ENCODE peak calls at places on chromosomes 12 and 14, in five cellular contexts. One of them, this sample, is unnamed.

GRCh38 chr12:109191621-109192250 is 75.3 kb downstream of the ACACB start:
- DNase-seq in right lobe of liver: no peak
- DNase-seq in upper lobe of left lung: no peak
- DNase-seq in IMR-90: no peak
- DNase-seq in prostate gland: no peak
- DNase-seq in this sample: no peak

GRCh38 chr12:19695244-19696098 is 256.2 kb downstream of the AEBP2 start:
- DNase-seq in right lobe of liver: no peak
- DNase-seq in upper lobe of left lung: no peak
- DNase-seq in IMR-90: peak
- DNase-seq in prostate gland: no peak
- DNase-seq in this sample: no peak

GRCh38 chr12:69969011-69969410 is 144.0 kb downstream of the MYRFL start:
- DNase-seq in right lobe of liver: no peak
- DNase-seq in upper lobe of left lung: no peak
- DNase-seq in IMR-90: no peak
- DNase-seq in prostate gland: no peak
- DNase-seq in this sample: no peak

GRCh38 chr12:17577405-17577804 is 512.6 kb downstream of the RERGL start:
- DNase-seq in right lobe of liver: no peak
- DNase-seq in upper lobe of left lung: no peak
- DNase-seq in IMR-90: no peak
- DNase-seq in prostate gland: no peak
- DNase-seq in this sample: no peak

GRCh38 chr14:105974902-105975301 is 448.5 kb downstream of the TMEM121 start:
- DNase-seq in right lobe of liver: no peak
- DNase-seq in upper lobe of left lung: peak
- DNase-seq in IMR-90: no peak
- DNase-seq in prostate gland: no peak
- DNase-seq in this sample: no peak

GRCh38 chr12:79535751-79536150 is 155.0 kb downstream of the PAWR start:
- DNase-seq in right lobe of liver: no peak
- DNase-seq in upper lobe of left lung: no peak
- DNase-seq in IMR-90: no peak
- DNase-seq in prostate gland: no peak
- DNase-seq in this sample: no peak

GRCh38 chr12:2776129-2776806 is 18.5 kb upstream of the FKBP4 start:
- DNase-seq in right lobe of liver: no peak
- DNase-seq in upper lobe of left lung: peak
- DNase-seq in IMR-90: no peak
- DNase-seq in prostate gland: no peak
- DNase-seq in this sample: no peak

GRCh38 chr12:109715310-109716091 is 1.9 kb downstream of the FAM222A start:
- DNase-seq in right lobe of liver: no peak
- DNase-seq in upper lobe of left lung: peak
- DNase-seq in IMR-90: no peak
- DNase-seq in prostate gland: no peak
- DNase-seq in this sample: no peak

GRCh38 chr14:63727231-63727735 is 582 bp downstream of the SGPP1 start:
- DNase-seq in right lobe of liver: peak
- DNase-seq in upper lobe of left lung: peak
- DNase-seq in IMR-90: peak
- DNase-seq in prostate gland: peak
- DNase-seq in this sample: peak

GRCh38 chr14:105061428-105062047 is 3.7 kb downstream of the GPR132 start:
- DNase-seq in right lobe of liver: peak
- DNase-seq in upper lobe of left lung: peak
- DNase-seq in IMR-90: no peak
- DNase-seq in prostate gland: no peak
- DNase-seq in this sample: no peak

GRCh38 chr12:16329594-16329993 is 17.9 kb upstream of the MGST1 start:
- DNase-seq in right lobe of liver: no peak
- DNase-seq in upper lobe of left lung: no peak
- DNase-seq in IMR-90: no peak
- DNase-seq in prostate gland: no peak
- DNase-seq in this sample: no peak

GRCh38 chr14:39158222-39158858 is 11.8 kb downstream of the TRAPPC6B start:
- DNase-seq in right lobe of liver: no peak
- DNase-seq in upper lobe of left lung: no peak
- DNase-seq in IMR-90: no peak
- DNase-seq in prostate gland: no peak
- DNase-seq in this sample: no peak

GRCh38 chr14:61963926-61964325 is 201.7 kb downstream of the SNAPC1 start:
- DNase-seq in right lobe of liver: no peak
- DNase-seq in upper lobe of left lung: no peak
- DNase-seq in IMR-90: peak
- DNase-seq in prostate gland: no peak
- DNase-seq in this sample: no peak

GRCh38 chr12:99147150-99147549 is 500.4 kb upstream of the GARIN6 start:
- DNase-seq in right lobe of liver: no peak
- DNase-seq in upper lobe of left lung: no peak
- DNase-seq in IMR-90: no peak
- DNase-seq in prostate gland: no peak
- DNase-seq in this sample: no peak

GRCh38 chr12:112939761-112940357 is 1.6 kb downstream of the OAS3 start:
- DNase-seq in right lobe of liver: no peak
- DNase-seq in upper lobe of left lung: no peak
- DNase-seq in IMR-90: no peak
- DNase-seq in prostate gland: no peak
- DNase-seq in this sample: no peak

GRCh38 chr12:54463034-54463433 is 10.4 kb downstream of the GTSF1 start:
- DNase-seq in right lobe of liver: no peak
- DNase-seq in upper lobe of left lung: no peak
- DNase-seq in IMR-90: peak
- DNase-seq in prostate gland: no peak
- DNase-seq in this sample: no peak

GRCh38 chr12:48105867-48106563 is at the start of gene SENP1:
- DNase-seq in right lobe of liver: peak
- DNase-seq in upper lobe of left lung: peak
- DNase-seq in IMR-90: peak
- DNase-seq in prostate gland: peak
- DNase-seq in this sample: peak
- TF ChIP-seq POLR2A in right lobe of liver: peak
- TF ChIP-seq POLR2A in upper lobe of left lung: peak
- TF ChIP-seq POLR2A in IMR-90: peak
- TF ChIP-seq POLR2A in prostate gland: no peak
- TF ChIP-seq POLR2A in this sample: peak

DNA sequence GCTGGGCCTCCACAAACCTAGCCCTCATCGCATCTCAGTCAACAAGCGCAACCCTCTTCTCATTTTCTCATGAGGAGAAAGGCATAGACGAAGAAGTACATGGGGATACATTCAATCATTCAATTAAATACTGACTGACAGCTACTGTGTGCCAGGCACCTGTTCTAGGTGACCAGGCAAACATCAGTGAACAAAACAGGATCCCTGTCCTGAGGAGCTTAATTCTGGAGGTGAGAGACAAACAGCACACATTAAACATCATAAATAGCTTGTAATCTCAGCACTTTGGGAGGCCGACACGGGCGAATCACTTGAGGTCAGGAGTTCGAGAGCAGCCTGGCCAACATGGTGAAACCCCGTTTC is 362 bp upstream of the ACYP1 start:
- DNase-seq in right lobe of liver: no peak
- DNase-seq in upper lobe of left lung: no peak
- DNase-seq in IMR-90: no peak
- DNase-seq in prostate gland: no peak
- DNase-seq in this sample: no peak
- H3K27ac ChIP-seq in right lobe of liver: no peak
- H3K27ac ChIP-seq in upper lobe of left lung: peak
- H3K27ac ChIP-seq in IMR-90: no peak
- H3K27ac ChIP-seq in prostate gland: peak
- H3K27ac ChIP-seq in this sample: peak

DNA sequence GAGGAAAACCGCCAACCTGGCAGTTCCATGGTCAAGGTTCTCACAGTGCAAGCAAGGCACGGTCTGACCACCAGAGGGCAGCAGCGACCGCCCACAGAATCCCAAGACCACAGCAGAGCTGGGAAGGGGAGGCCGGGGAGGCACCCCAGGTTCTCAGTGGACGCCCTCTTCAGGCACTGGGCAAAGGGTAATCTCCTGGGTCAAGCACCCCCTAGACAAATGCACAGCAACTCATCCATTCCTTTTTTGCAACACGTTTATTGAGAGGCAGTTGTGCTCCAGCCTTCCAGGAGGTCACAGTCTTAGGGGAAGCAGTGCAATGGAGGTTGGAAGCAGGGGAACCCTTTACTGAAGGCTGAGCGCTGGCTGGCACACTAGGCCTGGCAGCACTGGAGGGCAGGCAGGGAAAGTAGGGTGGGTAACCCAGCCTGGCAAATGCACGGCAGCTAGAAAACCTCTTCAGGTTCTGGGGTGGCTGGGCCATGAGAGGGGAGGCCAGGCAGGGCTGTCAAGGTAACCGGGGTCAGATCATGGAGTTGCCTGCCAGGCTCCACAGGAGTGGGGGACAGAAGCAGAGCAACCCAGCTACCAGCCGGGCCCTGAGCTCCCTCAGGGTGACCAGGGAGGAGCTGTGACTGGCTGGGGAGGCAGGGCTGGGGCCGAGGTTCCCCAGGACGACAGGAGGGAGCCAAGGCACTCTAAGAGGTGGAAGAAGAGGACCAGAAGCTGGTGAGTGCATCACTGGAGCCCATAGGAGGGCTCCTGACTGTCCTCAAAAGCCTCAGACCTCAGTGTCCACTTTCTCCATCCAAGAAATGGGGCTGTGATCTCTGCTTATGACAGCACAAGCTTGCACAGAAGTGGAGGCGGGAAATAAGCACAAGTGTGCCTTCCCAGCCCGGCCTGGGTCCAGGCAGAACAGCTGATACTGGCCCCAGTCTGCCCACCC is 1.8 kb upstream of the RHOF start:
- DNase-seq in right lobe of liver: peak
- DNase-seq in upper lobe of left lung: peak
- DNase-seq in IMR-90: peak
- DNase-seq in prostate gland: peak
- DNase-seq in this sample: peak
- TF ChIP-seq POLR2A in right lobe of liver: no peak
- TF ChIP-seq POLR2A in upper lobe of left lung: peak
- TF ChIP-seq POLR2A in IMR-90: no peak
- TF ChIP-seq POLR2A in prostate gland: no peak
- TF ChIP-seq POLR2A in this sample: no peak

GRCh38 chr12:111428728-111429175 is 23.0 kb downstream of the SH2B3 start:
- DNase-seq in right lobe of liver: peak
- DNase-seq in upper lobe of left lung: peak
- DNase-seq in IMR-90: no peak
- DNase-seq in prostate gland: no peak
- DNase-seq in this sample: no peak

GRCh38 chr12:111431772-111432171 is 26.0 kb downstream of the SH2B3 start:
- DNase-seq in right lobe of liver: no peak
- DNase-seq in upper lobe of left lung: no peak
- DNase-seq in IMR-90: no peak
- DNase-seq in prostate gland: no peak
- DNase-seq in this sample: no peak

GRCh38 chr12:111428081-111428727 is 22.5 kb downstream of the SH2B3 start:
- DNase-seq in right lobe of liver: no peak
- DNase-seq in upper lobe of left lung: peak
- DNase-seq in IMR-90: no peak
- DNase-seq in prostate gland: no peak
- DNase-seq in this sample: no peak

GRCh38 chr12:111429760-111430417 is 24.2 kb downstream of the SH2B3 start:
- DNase-seq in right lobe of liver: no peak
- DNase-seq in upper lobe of left lung: peak
- DNase-seq in IMR-90: no peak
- DNase-seq in prostate gland: no peak
- DNase-seq in this sample: no peak

DNA sequence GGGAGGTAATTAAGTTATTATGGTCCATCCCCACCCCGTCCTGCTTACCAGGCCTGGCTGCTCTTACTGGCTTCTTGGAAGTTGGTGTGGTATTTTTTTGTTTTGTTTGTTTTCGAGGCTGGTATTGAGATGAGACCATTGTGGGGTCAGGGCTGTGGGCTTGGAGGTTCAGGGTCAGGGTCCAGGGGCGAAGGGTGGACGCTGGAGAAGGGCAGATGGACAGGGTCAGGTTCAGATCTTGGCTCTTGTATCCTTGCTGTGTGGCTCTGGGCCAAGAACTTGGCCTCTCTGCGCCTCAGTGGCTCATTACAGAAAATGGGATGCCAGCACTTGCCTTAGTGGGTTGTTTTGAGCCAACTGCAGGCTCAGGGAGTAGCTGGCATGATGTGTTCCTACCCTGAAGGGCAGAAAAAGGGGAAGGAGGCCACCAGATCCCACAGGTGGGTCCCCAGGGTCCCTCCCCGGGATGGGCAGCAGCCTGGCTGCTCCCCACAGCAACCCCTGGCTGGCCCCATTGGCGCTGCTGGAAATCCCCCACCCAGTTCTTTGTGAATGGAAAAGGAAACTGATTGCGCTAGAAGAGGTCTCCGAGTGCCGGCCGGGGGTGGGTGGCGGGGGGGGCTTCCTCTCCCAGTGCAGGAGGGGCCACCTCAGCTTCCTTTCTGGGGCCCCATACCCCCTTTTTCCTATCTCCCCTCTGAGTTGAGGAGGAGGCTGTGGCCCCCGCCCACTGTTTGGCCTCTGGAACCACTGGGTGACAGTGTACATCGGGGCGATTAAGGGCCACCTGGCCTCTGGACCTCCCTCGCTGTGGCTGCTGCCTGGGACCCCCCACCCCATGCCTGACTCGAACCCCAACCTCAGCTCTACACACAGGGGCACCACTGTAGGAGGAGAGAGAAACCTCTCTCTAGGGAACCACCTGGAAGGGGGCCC is 25.0 kb downstream of the SH2B3 start:
- DNase-seq in right lobe of liver: peak
- DNase-seq in upper lobe of left lung: peak
- DNase-seq in IMR-90: no peak
- DNase-seq in prostate gland: no peak
- DNase-seq in this sample: no peak
- H3K27ac ChIP-seq in right lobe of liver: peak
- H3K27ac ChIP-seq in upper lobe of left lung: peak
- H3K27ac ChIP-seq in IMR-90: no peak
- H3K27ac ChIP-seq in prostate gland: peak
- H3K27ac ChIP-seq in this sample: peak

GRCh38 chr14:65102441-65103149 is at the start of gene MAX:
- DNase-seq in right lobe of liver: peak
- DNase-seq in upper lobe of left lung: peak
- DNase-seq in IMR-90: peak
- DNase-seq in prostate gland: peak
- DNase-seq in this sample: peak
- TF ChIP-seq POLR2A in right lobe of liver: peak
- TF ChIP-seq POLR2A in upper lobe of left lung: peak
- TF ChIP-seq POLR2A in IMR-90: peak
- TF ChIP-seq POLR2A in prostate gland: peak
- TF ChIP-seq POLR2A in this sample: peak

GRCh38 chr12:1573960-1574862 is 20.2 kb downstream of the FBXL14 start:
- DNase-seq in right lobe of liver: no peak
- DNase-seq in upper lobe of left lung: no peak
- DNase-seq in IMR-90: no peak
- DNase-seq in prostate gland: no peak
- DNase-seq in this sample: no peak
- H3K27ac ChIP-seq in right lobe of liver: no peak
- H3K27ac ChIP-seq in upper lobe of left lung: no peak
- H3K27ac ChIP-seq in IMR-90: peak
- H3K27ac ChIP-seq in prostate gland: peak
- H3K27ac ChIP-seq in this sample: no peak